ENCODE peak calls at places on chromosomes 12 and 14, in five cellular contexts. M is CD8-positive, alpha-beta memory T cell; L is neural progenitor cell; E is keratinocyte; N is effector memory CD4-positive, alpha-beta T cell. S is an unnamed sample.

GRCh38 chr12:497501-498160 is 37.9 kb downstream of the B4GALNT3 start:
- DNase-seq in M (no peak), L (peak; percentile 80), E (no peak), N (no peak), S (no peak)

GRCh38 chr12:77031745-77032144 is 33.6 kb downstream of the E2F7 start:
- DNase-seq in M (no peak), L (no peak), E (peak; percentile 52), N (no peak), S (peak; percentile 41)

GRCh38 chr14:32167907-32168306 is 33.9 kb upstream of the RNU6-7 start:
- DNase-seq in M (no peak), L (no peak), E (peak; percentile 9), N (no peak), S (peak; percentile 14)

GRCh38 chr12:98997-99396 is 32.4 kb downstream of the IQSEC3 start:
- DNase-seq in M (no peak), L (peak; percentile 55), E (no peak), N (no peak), S (no peak)

GRCh38 chr12:94100254-94100653 is 48.1 kb upstream of the PLXNC1 start:
- DNase-seq in M (no peak), L (no peak), E (peak; percentile 63), N (no peak), S (no peak)

GRCh38 chr14:61549425-61549824 is 145.9 kb upstream of the HIF1A start:
- DNase-seq in M (no peak), L (no peak), E (no peak), N (no peak), S (no peak)

GRCh38 chr12:28780096-28780495 is 369.0 kb upstream of the FAR2 start:
- DNase-seq in M (no peak), L (no peak), E (no peak), N (no peak), S (peak; percentile 65)

GRCh38 chr12:122965356-122965755 is 907 bp downstream of the ABCB9 start:
- DNase-seq in M (no peak), L (peak; percentile 40), E (no peak), N (no peak), S (no peak)

GRCh38 chr14:79920180-79920579 is 291.1 kb downstream of the DIO2 start:
- DNase-seq in M (no peak), L (no peak), E (no peak), N (no peak), S (no peak)

GRCh38 chr12:54060975-54061778 is 7.5 kb downstream of the HOXC4 start:
- DNase-seq in M (no peak), L (no peak), E (no peak), N (no peak), S (no peak)

GRCh38 chr12:90028620-90029051 is 320.0 kb upstream of the ATP2B1 start:
- DNase-seq in M (no peak), L (no peak), E (no peak), N (no peak), S (no peak)

GRCh38 chr14:104563742-104564615 is 15.6 kb upstream of the C14orf180 start:
- DNase-seq in M (peak; percentile 67), L (peak; percentile 89), E (no peak), N (peak; percentile 38), S (no peak)

GRCh38 chr14:81371802-81372201 is 28.3 kb downstream of the STON2 start:
- DNase-seq in M (no peak), L (no peak), E (no peak), N (no peak), S (no peak)

GRCh38 chr14:79408696-79409095 is 802.6 kb downstream of the DIO2 start:
- DNase-seq in M (no peak), L (peak; percentile 57), E (no peak), N (no peak), S (no peak)

GRCh38 chr14:20427231-20428009 is 8.5 kb downstream of the KLHL33 start:
- DNase-seq in M (no peak), L (no peak), E (no peak), N (no peak), S (peak; percentile 26)

GRCh38 chr14:25032092-25032784 is 17.7 kb downstream of the STXBP6 start:
- DNase-seq in M (no peak), L (no peak), E (no peak), N (no peak), S (no peak)

GRCh38 chr14:74085828-74086227 is 1.1 kb downstream of the LIN52 start:
- DNase-seq in M (no peak), L (no peak), E (no peak), N (no peak), S (no peak)

GRCh38 chr14:76309572-76310551 is 66.1 kb upstream of the ESRRB start:
- DNase-seq in M (no peak), L (peak; percentile 46), E (no peak), N (no peak), S (no peak)

GRCh38 chr14:53539489-53540126 is 386.5 kb upstream of the DDHD1 start:
- DNase-seq in M (no peak), L (peak; percentile 89), E (peak; percentile 7), N (no peak), S (no peak)

GRCh38 chr12:106048016-106048415 is 90.7 kb downstream of the NUAK1 start:
- DNase-seq in M (no peak), L (no peak), E (no peak), N (no peak), S (no peak)

GRCh38 chr12:121278450-121279375 is 17.8 kb downstream of the CAMKK2 start:
- DNase-seq in M (no peak), L (no peak), E (no peak), N (no peak), S (no peak)

GRCh38 chr12:3216726-3217682 is 139.8 kb downstream of the TSPAN9 start:
- DNase-seq in M (no peak), L (no peak), E (peak; percentile 80), N (no peak), S (peak; percentile 48)

GRCh38 chr12:89070603-89071002 is 281.7 kb downstream of the DUSP6 start:
- DNase-seq in M (no peak), L (no peak), E (no peak), N (no peak), S (no peak)

GRCh38 chr12:43786899-43787693 is 19.0 kb downstream of the TWF1 start:
- DNase-seq in M (no peak), L (no peak), E (no peak), N (no peak), S (no peak)

GRCh38 chr14:68816183-68816942 is 23.5 kb upstream of the ZFP36L1 start:
- DNase-seq in M (peak; percentile 89), L (peak; percentile 95), E (no peak), N (peak; percentile 73), S (no peak)

DNA sequence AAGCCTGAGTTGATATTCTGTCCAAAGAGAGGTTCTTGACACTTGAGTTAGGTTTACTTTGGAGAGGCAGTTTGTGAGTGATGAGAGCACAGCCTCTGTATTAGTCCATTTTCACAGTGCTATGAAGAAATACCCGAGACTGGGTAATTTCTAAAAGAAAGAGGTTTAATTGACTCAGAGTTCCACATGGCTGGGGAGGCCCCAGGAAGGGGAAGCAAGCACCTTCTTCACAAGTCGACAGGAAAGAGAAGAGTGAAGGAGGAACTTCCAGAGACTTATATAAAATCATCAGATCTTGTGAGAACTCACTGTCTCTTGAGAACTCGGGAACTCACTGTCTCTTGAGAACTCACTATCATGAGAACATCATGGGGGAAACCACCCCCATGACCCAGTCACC is 5.4 kb downstream of the ZC3H14 start:
- DNase-seq in M (no peak), L (no peak), E (no peak), N (no peak), S (no peak)
- H3K36me3 ChIP-seq in M (peaks cover 19% of the 10 kb centered on the region), L (peaks cover 58% of the 10 kb centered on the region), E (peaks cover 12% of the 10 kb centered on the region), N (peaks cover 34% of the 10 kb centered on the region), S (peaks cover 3% of the 10 kb centered on the region)

GRCh38 chr12:57821474-57822214 is 3.1 kb upstream of the AVIL start:
- DNase-seq in M (no peak), L (no peak), E (no peak), N (no peak), S (no peak)

GRCh38 chr12:57822392-57823130 is 4.0 kb upstream of the AVIL start:
- DNase-seq in M (no peak), L (no peak), E (no peak), N (no peak), S (no peak)

GRCh38 chr12:57825451-57825850 is 6.9 kb upstream of the AVIL start:
- DNase-seq in M (no peak), L (no peak), E (no peak), N (no peak), S (no peak)

GRCh38 chr12:57823908-57824640 is 5.5 kb upstream of the AVIL start:
- DNase-seq in M (no peak), L (no peak), E (no peak), N (no peak), S (no peak)

DNA sequence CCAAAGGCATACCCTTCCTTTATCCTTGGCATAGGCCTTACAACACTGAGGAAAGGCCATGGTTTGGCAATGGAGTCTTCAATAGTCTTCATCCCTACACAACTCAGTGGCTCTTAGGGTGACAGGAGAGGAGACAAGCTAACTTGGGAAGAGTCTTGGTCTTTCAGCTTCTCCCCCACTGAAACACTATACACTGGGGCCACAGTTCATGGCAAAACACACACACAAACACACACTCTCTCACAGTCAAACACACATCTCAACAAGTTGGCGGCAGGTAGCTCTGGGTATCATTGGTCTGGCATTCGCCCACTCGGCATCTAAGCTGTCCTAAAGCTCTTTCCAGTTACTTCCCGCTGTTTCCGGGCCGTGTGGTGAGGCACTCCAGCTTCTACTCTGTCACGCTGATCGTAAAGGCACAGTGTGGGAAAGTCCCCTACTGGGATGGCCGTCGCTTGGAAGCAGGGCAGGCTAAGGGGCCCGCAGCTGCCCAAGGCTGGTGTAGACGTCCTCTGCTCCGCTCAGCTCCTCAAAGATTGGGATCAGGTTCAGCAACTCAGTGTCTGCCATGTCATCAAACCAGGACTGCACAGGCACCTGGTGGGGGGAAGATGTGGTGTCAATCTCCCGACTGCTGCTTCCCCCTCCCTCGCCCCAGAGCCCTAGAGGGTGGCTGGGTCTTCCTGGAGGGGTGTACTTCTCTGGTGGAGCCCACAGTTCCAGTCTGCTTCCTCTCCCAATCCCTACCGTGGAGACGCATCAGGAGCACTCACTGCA is 4.8 kb upstream of the AVIL start:
- DNase-seq in M (no peak), L (no peak), E (no peak), N (no peak), S (no peak)
- H3K36me3 ChIP-seq in M (peaks cover 66% of the 10 kb centered on the region), L (no peaks in the 10 kb centered on the region), E (peaks cover 55% of the 10 kb centered on the region), N (peaks cover 73% of the 10 kb centered on the region), S (peaks cover 16% of the 10 kb centered on the region)

DNA sequence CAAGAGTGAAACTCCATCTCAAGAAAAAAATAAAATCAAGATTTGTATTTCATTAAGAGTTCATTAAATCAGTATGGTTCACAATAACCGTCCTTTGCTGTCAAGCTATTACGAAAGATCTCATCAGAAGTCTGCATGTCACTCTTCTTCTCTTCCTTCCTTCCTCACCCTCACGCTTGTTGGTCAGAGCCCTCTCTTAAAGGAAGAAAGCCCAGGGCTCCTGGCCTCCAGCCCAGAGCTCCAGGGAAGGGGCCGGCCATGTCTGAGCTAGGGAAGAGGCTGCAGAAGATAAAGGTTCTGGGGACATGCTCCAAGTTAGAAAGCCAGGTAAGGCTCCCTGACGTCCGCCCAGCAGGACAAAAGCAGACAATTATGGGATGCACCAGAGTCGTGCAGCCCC is 43.1 kb upstream of the DLK1 start:
- DNase-seq in M (no peak), L (no peak), E (no peak), N (no peak), S (no peak)
- H3K36me3 ChIP-seq in M (no peaks in the 10 kb centered on the region), L (no peaks in the 10 kb centered on the region), E (no peaks in the 10 kb centered on the region), N (no peaks in the 10 kb centered on the region), S (no peaks in the 10 kb centered on the region)

GRCh38 chr12:12127304-12127703 is 56.6 kb downstream of the BCL2L14 start:
- DNase-seq in M (no peak), L (no peak), E (no peak), N (no peak), S (no peak)
- H3K36me3 ChIP-seq in M (no peaks in the 10 kb centered on the region), L (peaks cover 23% of the 10 kb centered on the region), E (peaks cover 5% of the 10 kb centered on the region), N (no peaks in the 10 kb centered on the region), S (no peaks in the 10 kb centered on the region)